ENCODE peak calls at places on chromosomes 1 and 21, in nine cellular contexts. W, H, B, N, D, Y, M, G and I are unnamed samples.
A peak's percentile ranks its signal among the peaks of the same experiment; 100 is the strongest.

GRCh38 chr1:23483327-23484252 is at the start of gene ASAP3:
- DNase-seq in N (peak; percentile 31), M (peak; percentile 44), W (no peak), Y (peak; percentile 63), G (peak; percentile 63), D (peak; percentile 59), B (peak; percentile 36), H (peak; percentile 79), I (peak; percentile 50)

GRCh38 chr1:236724521-236724920 is 38.2 kb downstream of the ACTN2 start:
- DNase-seq in G (no peak), D (no peak), H (no peak), B (no peak), N (no peak), M (no peak), Y (no peak), W (no peak), I (no peak)

GRCh38 chr1:72481420-72481819 is 199.1 kb upstream of the NEGR1 start:
- DNase-seq in D (no peak), H (no peak), Y (no peak), M (no peak), W (no peak), G (no peak), N (no peak), B (no peak), I (no peak)

GRCh38 chr1:26999440-26999987 is 6.0 kb downstream of the TRNP1 start:
- DNase-seq in H (peak; percentile 77), W (no peak), M (no peak), N (peak; percentile 75), B (peak; percentile 66), D (no peak), G (peak; percentile 89), Y (peak; percentile 58), I (peak; percentile 85)

GRCh38 chr1:10610901-10611600 is 136.3 kb downstream of the PEX14 start:
- DNase-seq in M (no peak), W (no peak), H (no peak), D (no peak), G (no peak), Y (no peak), B (no peak), N (peak; percentile 6), I (no peak)

GRCh38 chr1:117537291-117537920 is 68.4 kb upstream of the TENT5C start:
- DNase-seq in B (peak; percentile 74), H (no peak), G (peak; percentile 20), M (peak; percentile 55), W (peak; percentile 72), D (no peak), N (peak; percentile 86), Y (peak; percentile 74), I (no peak)

GRCh38 chr1:243693764-243694163 is 156.3 kb downstream of the AKT3 start:
- DNase-seq in W (no peak), H (no peak), B (no peak), Y (no peak), G (no peak), D (no peak), M (no peak), N (no peak), I (no peak)

GRCh38 chr21:15159382-15160020 is 94.7 kb upstream of the NRIP1 start:
- DNase-seq in B (no peak), H (no peak), W (no peak), N (no peak), Y (no peak), D (no peak), M (no peak), G (no peak), I (no peak)

GRCh38 chr21:42199488-42200463 is 19.2 kb upstream of the ABCG1 start:
- DNase-seq in H (no peak), G (no peak), D (no peak), B (peak; percentile 46), Y (no peak), M (no peak), N (peak; percentile 58), W (peak; percentile 79), I (peak; percentile 8)

GRCh38 chr1:42142894-42143675 is 10.1 kb upstream of the GUCA2B start:
- DNase-seq in Y (no peak), D (no peak), H (no peak), B (no peak), G (peak; percentile 36), N (peak; percentile 71), W (no peak), M (no peak), I (no peak)

DNA sequence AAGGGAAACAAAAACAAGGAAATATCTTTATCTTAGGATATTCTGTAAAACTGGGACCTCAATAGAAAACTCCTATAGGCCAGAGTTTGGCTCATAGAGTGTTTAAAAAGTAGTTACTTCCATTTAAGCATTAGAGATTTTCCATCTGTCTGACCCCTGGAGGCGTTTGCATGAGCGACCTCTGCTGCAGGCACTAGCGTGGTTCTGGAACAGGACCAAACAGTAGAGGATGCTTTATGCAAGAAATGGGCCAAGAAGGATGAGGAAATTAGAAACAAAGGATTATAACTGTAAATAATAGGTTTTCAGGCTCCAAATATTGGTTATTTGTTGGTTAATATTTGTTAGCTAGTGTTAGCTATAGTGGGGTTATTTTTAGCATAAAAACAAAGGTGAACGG is 5.7 kb downstream of the ZBTB40 start:
- DNase-seq in M (no peak), G (no peak), Y (no peak), H (no peak), W (no peak), N (no peak), D (peak; percentile 35), B (no peak), I (peak; percentile 44)
- TF ChIP-seq CTCF in M (peak; percentile 13), G (peak; percentile 40), Y (no peak), H (no peak), W (no peak), N (no peak), D (no peak), B (no peak), I (no peak)

GRCh38 chr1:111183681-111184080 is 16.8 kb downstream of the DENND2D start:
- DNase-seq in H (no peak), M (no peak), B (no peak), N (no peak), Y (no peak), D (no peak), W (no peak), G (no peak), I (no peak)
- H3K36me3 ChIP-seq in H (peaks cover 81% of the 10 kb centered on the region), M (peaks cover 53% of the 10 kb centered on the region), B (no peaks in the 10 kb centered on the region), N (peaks cover 43% of the 10 kb centered on the region), Y (peaks cover 20% of the 10 kb centered on the region), D (peaks cover 75% of the 10 kb centered on the region), W (peaks cover 96% of the 10 kb centered on the region), G (peaks cover 36% of the 10 kb centered on the region), I (no peaks in the 10 kb centered on the region)

GRCh38 chr1:84073266-84073665 is 70.8 kb upstream of the PRKACB start:
- DNase-seq in M (no peak), D (no peak), H (no peak), N (no peak), G (no peak), W (no peak), Y (no peak), B (no peak), I (no peak)

GRCh38 chr1:84069236-84069845 is 70.4 kb upstream of the TTLL7 start:
- DNase-seq in N (no peak), B (no peak), W (peak; percentile 58), G (no peak), M (no peak), H (no peak), Y (no peak), D (no peak), I (no peak)
- H3K9me3 ChIP-seq in N (no peaks in the 10 kb centered on the region), B (peaks cover 9% of the 10 kb centered on the region), W (peaks cover 20% of the 10 kb centered on the region), G (no peaks in the 10 kb centered on the region), M (no peaks in the 10 kb centered on the region), H (no peaks in the 10 kb centered on the region), Y (no peaks in the 10 kb centered on the region), D (peaks cover 12% of the 10 kb centered on the region), I (no peaks in the 10 kb centered on the region)

GRCh38 chr1:97674517-97674916 is 246.3 kb downstream of the DPYD start:
- DNase-seq in D (no peak), G (no peak), B (no peak), W (no peak), M (no peak), H (no peak), N (no peak), Y (no peak), I (no peak)

DNA sequence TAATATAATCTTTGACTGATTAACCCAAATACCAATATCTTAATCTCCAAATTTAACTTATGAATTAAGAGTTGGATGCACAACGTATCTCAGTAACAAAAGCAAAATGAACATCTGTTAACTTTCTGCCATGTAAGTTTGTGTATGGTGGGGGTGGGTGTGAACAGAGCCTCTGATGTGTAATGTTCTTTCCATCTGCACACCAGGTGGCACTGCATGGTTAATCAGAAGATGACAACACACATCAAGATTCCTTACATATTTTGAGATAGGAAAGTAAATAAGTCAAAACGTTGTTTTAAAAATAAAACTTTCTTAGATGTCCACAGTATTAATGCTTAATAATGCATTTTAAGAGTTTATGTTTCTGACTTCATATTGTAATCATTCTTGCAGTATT is 251.9 kb downstream of the DPYD start:
- DNase-seq in H (no peak), M (no peak), G (no peak), D (peak; percentile 4), W (no peak), Y (no peak), N (no peak), B (no peak), I (no peak)
- TF ChIP-seq CTCF in H (no peak), M (peak; percentile 14), G (no peak), D (peak; percentile 40), W (peak; percentile 47), Y (no peak), N (no peak), B (no peak), I (no peak)

DNA sequence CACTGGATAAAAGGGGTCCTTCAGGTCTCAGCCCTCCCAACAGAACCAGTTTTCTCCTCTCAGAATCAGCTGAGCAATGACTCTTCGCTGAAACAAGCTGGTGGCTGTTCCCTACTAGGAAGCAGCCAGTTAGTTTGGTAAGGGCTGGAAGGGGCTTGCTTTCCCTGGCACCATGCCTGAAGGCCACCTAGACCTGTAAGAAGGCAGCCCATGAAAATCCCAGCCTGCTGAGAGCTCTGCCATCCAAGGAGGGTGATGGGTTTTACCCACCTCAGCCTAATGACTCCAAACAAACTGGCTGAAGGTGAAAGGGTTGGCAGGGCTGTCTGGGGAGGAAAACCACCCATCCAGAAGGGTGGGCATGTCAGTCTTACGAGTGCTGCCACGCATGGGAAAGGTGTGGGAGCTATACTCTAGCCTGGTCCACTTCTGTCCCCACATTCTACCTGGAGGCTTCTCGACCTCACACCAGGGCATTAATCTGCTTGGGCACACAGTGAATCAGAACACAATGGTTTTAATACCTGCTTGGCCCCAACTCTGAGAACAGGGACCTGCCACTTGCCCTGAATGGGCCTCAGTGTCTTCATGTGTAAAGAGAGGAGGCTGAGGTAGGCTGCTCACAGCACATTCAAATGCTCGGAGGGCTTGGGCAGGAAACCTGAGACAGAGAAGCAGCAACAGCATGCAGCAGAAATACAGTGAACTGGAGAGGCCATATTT is 53.1 kb downstream of the CD46 start:
- DNase-seq in M (no peak), N (no peak), G (no peak), B (no peak), H (no peak), W (no peak), D (no peak), Y (no peak), I (no peak)
- H3K36me3 ChIP-seq in M (peaks cover 82% of the 10 kb centered on the region), N (peaks cover 70% of the 10 kb centered on the region), G (no peaks in the 10 kb centered on the region), B (peaks cover 9% of the 10 kb centered on the region), H (peaks cover 99% of the 10 kb centered on the region), W (peaks cover 37% of the 10 kb centered on the region), D (peaks cover 25% of the 10 kb centered on the region), Y (peaks cover 81% of the 10 kb centered on the region), I (no peaks in the 10 kb centered on the region)